ENCODE peak calls at places on chromosomes 13 and 19, in eight cellular contexts. H is upper lobe of right lung, N is PC-3, S is left ventricle myocardium inferior, O is GM23248, B is aorta, G is thoracic aorta, F is cardiac muscle cell. Y is an unnamed sample.

GRCh38 chr19:49343127-49343526 is 7.9 kb downstream of the CD37 start:
- DNase-seq in H (peak; percentile 46), N (no peak), S (no peak), O (no peak), B (peak; percentile 49), G (no peak), F (no peak), Y (no peak)

GRCh38 chr19:29687244-29687896 is 22.1 kb downstream of the PLEKHF1 start:
- DNase-seq in H (no peak), N (peak; percentile 55), S (no peak), O (peak; percentile 99), B (no peak), G (no peak), F (no peak), Y (no peak)

GRCh38 chr13:32587774-32588165 is 1.5 kb downstream of the PDS5B start:
- DNase-seq in H (no peak), N (peak; percentile 21), S (no peak), O (peak; percentile 53), B (no peak), G (no peak), F (no peak), Y (no peak)

GRCh38 chr19:32692727-32693061 is 1.1 kb downstream of the NUDT19 start:
- DNase-seq in H (no peak), N (no peak), S (no peak), O (peak; percentile 36), B (no peak), G (no peak), F (no peak), Y (no peak)

GRCh38 chr19:9078651-9079050 is 8.2 kb upstream of the OR1M1 start:
- DNase-seq in H (no peak), N (no peak), S (no peak), O (no peak), B (no peak), G (no peak), F (no peak), Y (no peak)

GRCh38 chr13:93270769-93271753 is 44.5 kb downstream of the GPC6 start:
- DNase-seq in H (no peak), N (no peak), S (no peak), O (no peak), B (no peak), G (no peak), F (peak; percentile 16), Y (no peak)

GRCh38 chr13:50081106-50081898 is 66.1 kb downstream of the KCNRG start:
- DNase-seq in H (peak; percentile 80), N (no peak), S (peak; percentile 41), O (peak; percentile 59), B (peak; percentile 86), G (no peak), F (peak; percentile 76), Y (peak; percentile 37)

GRCh38 chr19:860481-861098 is 1.1 kb downstream of the CFD start:
- DNase-seq in H (peak; percentile 90), N (peak; percentile 77), S (peak; percentile 76), O (peak; percentile 85), B (no peak), G (no peak), F (peak; percentile 71), Y (peak; percentile 48)

GRCh38 chr13:38223093-38223492 is 126.6 kb upstream of the UFM1 start:
- DNase-seq in H (no peak), N (peak; percentile 19), S (no peak), O (peak; percentile 35), B (no peak), G (no peak), F (peak; percentile 67), Y (no peak)

GRCh38 chr19:56314584-56315075 is at the start of gene ZSCAN5A:
- DNase-seq in H (peak; percentile 99), N (peak; percentile 97), S (peak; percentile 96), O (peak; percentile 98), B (peak; percentile 99), G (peak; percentile 91), F (peak; percentile 94), Y (peak; percentile 96)

GRCh38 chr13:74586839-74587238 is 452.6 kb upstream of the KLF12 start:
- DNase-seq in H (no peak), N (peak; percentile 59), S (no peak), O (no peak), B (no peak), G (no peak), F (no peak), Y (no peak)

GRCh38 chr19:5472303-5472702 is 17.1 kb downstream of the ZNRF4 start:
- DNase-seq in H (no peak), N (no peak), S (no peak), O (no peak), B (no peak), G (no peak), F (no peak), Y (no peak)

GRCh38 chr13:23753523-23753922 is 135.7 kb downstream of the MIPEP start:
- DNase-seq in H (no peak), N (peak; percentile 86), S (no peak), O (peak; percentile 37), B (no peak), G (no peak), F (no peak), Y (no peak)

DNA sequence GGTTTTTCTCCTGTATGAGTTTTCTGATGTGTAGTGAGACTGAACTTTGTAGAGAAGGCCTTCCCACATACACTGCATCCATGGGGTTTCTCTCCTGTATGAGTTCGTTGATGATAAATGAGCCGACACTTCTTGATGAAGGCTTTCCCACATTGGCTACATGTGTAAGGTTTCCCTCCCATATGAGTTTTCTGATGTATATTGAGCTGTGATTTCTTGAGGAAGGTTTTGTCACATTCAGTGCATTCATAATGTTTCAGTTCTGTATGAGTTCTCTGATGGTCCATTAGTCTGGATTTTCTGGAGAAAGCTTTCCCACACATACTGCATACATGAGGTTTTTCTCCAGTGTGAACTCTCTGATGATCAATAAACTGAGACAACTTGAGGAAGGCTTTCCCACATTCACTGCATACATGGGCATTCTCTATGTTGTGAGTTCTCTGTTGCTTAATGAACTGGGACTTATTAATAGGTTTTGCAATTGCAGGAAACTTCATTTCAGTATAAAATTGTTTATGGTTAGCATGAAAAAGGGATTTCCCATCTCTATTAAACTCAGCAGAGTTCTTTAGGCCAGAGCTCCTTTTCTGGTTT is 7.5 kb upstream of the ZNF350 start:
- DNase-seq in H (no peak), N (no peak), S (no peak), O (peak; percentile 3), B (no peak), G (no peak), F (no peak), Y (no peak)
- H3K9me3 ChIP-seq in H (peaks cover 91% of the 10 kb centered on the region), N (peaks cover 90% of the 10 kb centered on the region), S (peaks cover 100% of the 10 kb centered on the region), O (peaks cover 19% of the 10 kb centered on the region), B (peaks cover 27% of the 10 kb centered on the region), G (peaks cover 90% of the 10 kb centered on the region), F (peaks cover 13% of the 10 kb centered on the region), Y (peaks cover 54% of the 10 kb centered on the region)

GRCh38 chr19:58129284-58129683 is 21.3 kb downstream of the ZNF329 start:
- DNase-seq in H (no peak), N (no peak), S (no peak), O (no peak), B (no peak), G (no peak), F (no peak), Y (no peak)
- H3K9me3 ChIP-seq in H (peaks cover 99% of the 10 kb centered on the region), N (peaks cover 82% of the 10 kb centered on the region), S (peaks cover 100% of the 10 kb centered on the region), O (peaks cover 18% of the 10 kb centered on the region), B (peaks cover 56% of the 10 kb centered on the region), G (peaks cover 100% of the 10 kb centered on the region), F (peaks cover 22% of the 10 kb centered on the region), Y (peaks cover 76% of the 10 kb centered on the region)

GRCh38 chr19:27392027-27392632 is 1820.8 kb downstream of the UQCRFS1 start:
- DNase-seq in H (peak; percentile 22), N (no peak), S (peak; percentile 3), O (no peak), B (peak; percentile 34), G (no peak), F (no peak), Y (no peak)
- H3K9me3 ChIP-seq in H (peaks cover 13% of the 10 kb centered on the region), N (peaks cover 19% of the 10 kb centered on the region), S (peaks cover 93% of the 10 kb centered on the region), O (peaks cover 4% of the 10 kb centered on the region), B (no peaks in the 10 kb centered on the region), G (no peaks in the 10 kb centered on the region), F (peaks cover 30% of the 10 kb centered on the region), Y (no peaks in the 10 kb centered on the region)

DNA sequence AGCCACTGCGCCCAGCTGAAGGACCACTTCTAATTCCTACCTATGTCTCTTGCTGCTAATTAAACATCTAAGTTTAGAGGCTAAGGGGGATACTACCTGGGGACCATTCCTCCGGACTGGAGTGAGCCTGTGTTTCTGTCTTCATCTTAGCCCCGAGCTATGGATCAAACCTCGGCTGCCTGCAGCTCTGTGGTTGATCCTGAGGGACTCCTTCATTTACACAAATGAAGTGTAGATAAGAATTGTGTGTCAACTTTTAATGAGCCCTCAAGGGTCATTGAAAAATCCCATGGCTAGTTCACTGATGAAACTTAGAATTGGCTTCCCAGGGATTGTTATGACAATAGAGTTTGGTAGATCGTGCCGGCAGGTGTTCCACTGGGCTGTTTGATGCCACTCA is 31.5 kb upstream of the OR10H1 start:
- DNase-seq in H (no peak), N (no peak), S (no peak), O (no peak), B (no peak), G (no peak), F (no peak), Y (no peak)
- H3K9me3 ChIP-seq in H (no peaks in the 10 kb centered on the region), N (no peaks in the 10 kb centered on the region), S (no peaks in the 10 kb centered on the region), O (no peaks in the 10 kb centered on the region), B (peaks cover 1% of the 10 kb centered on the region), G (no peaks in the 10 kb centered on the region), F (no peaks in the 10 kb centered on the region), Y (no peaks in the 10 kb centered on the region)

Y was measured in T-helper 17 cell.